ENCODE peak calls at places on chromosome 7, in four cellular contexts. I is esophagus squamous epithelium, T is foreskin fibroblast, L is NB4. M is an unnamed sample.

GRCh38 chr7:158190756-158191155 is 396.9 kb downstream of the PTPRN2 start:
- DNase-seq in L (no peak), I (no peak), T (no peak), M (no peak)

GRCh38 chr7:55539380-55539779 is 32.9 kb downstream of the VOPP1 start:
- DNase-seq in I (no peak), L (no peak), T (no peak), M (no peak)

GRCh38 chr7:110759069-110759468 is 331.9 kb upstream of the LRRN3 start:
- DNase-seq in I (no peak), L (no peak), T (no peak), M (no peak)

GRCh38 chr7:55618913-55619312 is 46.6 kb upstream of the VOPP1 start:
- DNase-seq in I (no peak), L (no peak), T (no peak), M (no peak)

GRCh38 chr7:102393467-102393866 is 2.7 kb upstream of the PRKRIP1 start:
- DNase-seq in T (no peak), L (no peak), I (no peak), M (no peak)

GRCh38 chr7:55641273-55641691 is 69.0 kb upstream of the VOPP1 start:
- DNase-seq in L (peak), I (no peak), T (peak), M (peak)

GRCh38 chr7:76129366-76129765 is 72.3 kb upstream of the SRRM3 start:
- DNase-seq in T (no peak), I (no peak), L (no peak), M (no peak)

GRCh38 chr7:143913945-143914615 is 12.1 kb upstream of the TCAF1 start:
- DNase-seq in I (no peak), T (no peak), L (no peak), M (no peak)

GRCh38 chr7:7992502-7992901 is 23.9 kb downstream of the GLCCI1 start:
- DNase-seq in L (no peak), T (no peak), I (no peak), M (no peak)

GRCh38 chr7:81264116-81264515 is 345.3 kb upstream of the SEMA3C start:
- DNase-seq in L (no peak), I (no peak), T (no peak), M (no peak)

GRCh38 chr7:37982423-37982822 is 62.0 kb downstream of the EPDR1 start:
- DNase-seq in I (no peak), T (no peak), L (no peak), M (no peak)

DNA sequence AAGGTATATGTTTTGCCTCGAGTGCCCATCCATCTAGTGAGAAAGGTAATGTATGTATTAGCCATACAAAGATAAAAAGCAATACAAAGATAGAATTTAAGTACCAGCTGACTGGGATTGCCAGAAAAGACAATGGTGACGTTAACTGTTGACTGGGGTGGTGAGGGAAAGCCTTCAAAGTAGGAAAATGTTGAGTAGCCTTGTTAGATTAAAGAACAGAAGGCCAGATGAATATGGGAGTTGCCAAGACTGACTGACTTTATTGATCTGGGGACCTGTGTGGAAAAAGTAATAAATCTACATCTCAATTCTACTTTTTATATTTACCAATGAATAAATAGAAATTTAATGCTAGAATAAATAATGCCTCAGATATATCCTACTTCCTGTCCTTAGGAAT is 97.7 kb downstream of the TFEC start:
- DNase-seq in L (no peak), T (no peak), I (no peak), M (no peak)
- H3K4me3 ChIP-seq in L (no peak), T (no peak), I (no peak), M (no peak)

DNA sequence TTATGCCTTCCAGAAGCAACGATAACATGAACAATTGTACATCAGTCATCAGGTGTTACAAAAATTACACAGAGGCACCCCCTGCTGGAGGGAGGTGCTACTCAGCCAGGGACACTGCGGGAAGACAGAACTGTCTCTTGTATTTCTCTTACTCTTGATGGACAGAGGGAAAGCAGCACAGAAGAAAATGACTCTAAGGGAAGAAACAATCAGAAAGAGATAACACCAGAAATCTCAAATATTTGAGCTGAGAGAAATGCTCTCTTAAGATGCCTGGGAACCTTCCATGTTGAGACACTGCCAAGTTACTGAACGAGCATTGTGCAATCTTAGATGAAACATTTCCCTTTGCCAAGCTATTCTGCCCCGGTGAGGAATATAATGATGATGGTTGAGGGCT is 227.6 kb upstream of the NPSR1 start:
- DNase-seq in L (peak), T (peak), I (no peak), M (peak)
- TF ChIP-seq CTCF in L (peak), T (peak), I (peak), M (peak)

DNA sequence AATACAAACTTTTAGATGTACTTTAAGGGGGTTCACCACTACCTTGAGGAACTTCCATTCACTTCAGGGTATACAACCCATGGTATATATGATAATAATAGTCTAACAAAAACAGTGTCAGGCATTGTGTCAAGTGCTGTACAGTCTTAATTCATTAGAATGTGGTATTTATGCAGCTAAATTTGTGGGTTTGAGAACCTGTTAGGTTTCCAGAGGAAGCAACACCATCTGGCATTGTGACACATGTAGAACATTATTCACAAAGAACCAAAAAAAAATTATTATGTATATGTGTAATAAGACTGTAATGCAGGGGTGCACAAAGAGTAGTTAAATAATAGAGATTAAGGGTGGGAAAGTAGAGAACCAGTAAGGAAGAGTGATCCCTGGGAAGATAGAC is 26.3 kb downstream of the TMEM60 start:
- DNase-seq in I (no peak), L (no peak), T (no peak), M (no peak)
- H3K4me3 ChIP-seq in I (no peak), L (no peak), T (no peak), M (no peak)

DNA sequence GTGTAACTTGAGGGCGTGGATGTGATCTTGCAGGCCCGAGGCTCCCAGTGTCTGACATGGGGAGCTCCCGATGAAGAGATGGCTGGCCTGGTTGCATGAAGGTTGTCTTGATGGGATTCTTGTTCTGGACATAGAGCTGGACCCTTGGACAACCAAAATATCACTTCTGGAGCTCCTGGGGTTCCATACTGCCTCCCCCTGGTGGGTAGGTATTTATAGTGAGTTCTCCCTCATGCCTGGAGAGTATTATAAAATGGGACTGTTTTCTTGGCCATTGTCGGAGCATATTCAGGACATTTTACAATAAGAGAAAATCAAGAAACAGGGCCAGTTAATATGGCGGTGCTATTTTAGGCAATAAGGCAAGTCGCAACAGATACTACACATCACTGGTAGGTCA is 32.6 kb upstream of the GIMAP8 start:
- DNase-seq in T (no peak), L (no peak), I (no peak), M (no peak)
- TF ChIP-seq CTCF in T (no peak), L (peak), I (no peak), M (no peak)

GRCh38 chr7:5420841-5421625 is 2.6 kb downstream of the TNRC18 start:
- DNase-seq in T (no peak), I (no peak), L (peak), M (no peak)

GRCh38 chr7:5419523-5420107 is 4.0 kb downstream of the TNRC18 start:
- DNase-seq in T (no peak), L (no peak), I (no peak), M (no peak)

GRCh38 chr7:5420108-5420840 is 3.4 kb downstream of the TNRC18 start:
- DNase-seq in L (peak), I (no peak), T (no peak), M (no peak)

GRCh38 chr7:5414876-5415275 is 8.8 kb downstream of the TNRC18 start:
- DNase-seq in T (no peak), I (no peak), L (no peak), M (no peak)

GRCh38 chr7:5417106-5418071 is 6.2 kb downstream of the TNRC18 start:
- DNase-seq in L (no peak), I (no peak), T (peak), M (no peak)
- H3K4me3 ChIP-seq in L (no peak), I (no peak), T (peak), M (peak)

DNA sequence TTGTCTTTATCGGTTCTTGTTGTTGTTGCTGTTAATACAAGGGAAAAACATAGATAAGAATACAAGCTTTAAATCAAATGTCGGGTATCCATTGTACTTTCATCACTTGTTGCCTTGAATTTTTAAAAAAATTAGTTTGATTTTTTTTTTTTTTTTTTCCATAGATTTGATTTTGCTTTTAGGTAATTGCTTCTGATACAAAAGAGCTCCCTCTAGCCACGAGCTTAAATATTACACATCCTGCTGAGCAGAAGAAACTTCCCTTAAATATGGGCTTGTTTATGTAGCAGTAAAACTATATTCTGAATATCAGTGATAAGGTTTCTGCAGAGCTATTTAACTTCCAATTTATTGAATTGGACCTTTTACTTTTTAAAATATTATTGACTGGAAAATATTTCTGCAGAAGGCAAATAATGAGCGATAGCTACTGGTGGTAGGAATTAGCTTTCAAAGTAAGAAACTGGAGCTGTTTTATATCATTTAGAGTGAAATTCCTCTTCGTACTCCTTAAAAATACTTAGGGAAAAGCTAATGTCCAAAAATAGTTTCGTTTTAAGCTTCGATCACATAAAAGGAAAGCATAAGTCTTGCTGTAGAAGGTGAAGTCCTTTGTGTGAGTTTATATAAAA is 216.9 kb downstream of the POLR1F start:
- DNase-seq in L (peak), I (no peak), T (peak), M (peak)
- TF ChIP-seq CTCF in L (peak), I (peak), T (peak), M (peak)

GRCh38 chr7:99679400-99680191 is at the start of gene CYP3A5:
- DNase-seq in L (peak), I (no peak), T (peak), M (no peak)
- H3K4me3 ChIP-seq in L (no peak), I (peak), T (peak), M (no peak)

M was measured in AG04449.